ENCODE peak calls at places on chromosome 22, in five cellular contexts. E is CD4-positive, alpha-beta T cell; T is H9; U is cardiac muscle cell; C is WERI-Rb-1. I is an unnamed sample.

GRCh38 chr22:21974058-21974649 is 8.4 kb downstream of the TOP3B start:
- DNase-seq in E (no peak), T (no peak), U (no peak), C (no peak), I (no peak)

GRCh38 chr22:45007247-45007945 is 2.4 kb downstream of the PHF21B start:
- DNase-seq in E (no peak), T (peak; percentile 91), U (peak; percentile 94), C (peak; percentile 87), I (no peak)

GRCh38 chr22:26483043-26483438 is 542 bp downstream of the HPS4 start:
- DNase-seq in E (no peak), T (no peak), U (no peak), C (no peak), I (no peak)

GRCh38 chr22:36435516-36436415 is 45.7 kb downstream of the TXN2 start:
- DNase-seq in E (peak; percentile 57), T (peak; percentile 81), U (peak; percentile 67), C (no peak), I (no peak)

GRCh38 chr22:20427945-20428417 is 9.6 kb downstream of the SCARF2 start:
- DNase-seq in E (no peak), T (no peak), U (no peak), C (no peak), I (no peak)

GRCh38 chr22:41664490-41664889 is 24.2 kb downstream of the SNU13 start:
- DNase-seq in E (no peak), T (no peak), U (no peak), C (no peak), I (no peak)

GRCh38 chr22:39446239-39446721 is 10.5 kb upstream of the MGAT3 start:
- DNase-seq in E (no peak), T (peak; percentile 74), U (no peak), C (no peak), I (no peak)

GRCh38 chr22:43385770-43386641 is 25.8 kb upstream of the MPPED1 start:
- DNase-seq in E (peak; percentile 76), T (peak; percentile 89), U (peak; percentile 84), C (peak; percentile 75), I (peak; percentile 54)

GRCh38 chr22:21446128-21446826 is 20.9 kb upstream of the TMEM191C start:
- DNase-seq in E (no peak), T (peak; percentile 24), U (no peak), C (no peak), I (no peak)

GRCh38 chr22:27991586-27992293 is 72.7 kb upstream of the PITPNB start:
- DNase-seq in E (peak; percentile 17), T (peak; percentile 24), U (no peak), C (no peak), I (no peak)

GRCh38 chr22:22030493-22031182 is 48.1 kb upstream of the TOP3B start:
- DNase-seq in E (no peak), T (peak; percentile 70), U (peak; percentile 47), C (peak; percentile 51), I (no peak)

GRCh38 chr22:36384766-36385400 is 2.9 kb downstream of the MYH9 start:
- DNase-seq in E (peak; percentile 63), T (no peak), U (no peak), C (no peak), I (no peak)

GRCh38 chr22:43818981-43819690 is 7.0 kb upstream of the EFCAB6 start:
- DNase-seq in E (no peak), T (no peak), U (no peak), C (no peak), I (no peak)

GRCh38 chr22:20241579-20242392 is 26.3 kb downstream of the RTN4R start:
- DNase-seq in E (no peak), T (no peak), U (no peak), C (no peak), I (no peak)

GRCh38 chr22:36998620-36999351 is 20.5 kb downstream of the TST start:
- DNase-seq in E (no peak), T (peak; percentile 64), U (no peak), C (peak; percentile 24), I (no peak)

GRCh38 chr22:27809700-27810365 is 8.3 kb upstream of the MN1 start:
- DNase-seq in E (no peak), T (no peak), U (no peak), C (no peak), I (no peak)

GRCh38 chr22:28021998-28022660 is 103.1 kb upstream of the PITPNB start:
- DNase-seq in E (peak; percentile 22), T (no peak), U (no peak), C (peak; percentile 6), I (no peak)

GRCh38 chr22:28043269-28043668 is 124.2 kb upstream of the PITPNB start:
- DNase-seq in E (no peak), T (no peak), U (peak; percentile 69), C (no peak), I (no peak)

GRCh38 chr22:39181356-39181755 is 28.9 kb upstream of the CBX7 start:
- DNase-seq in E (no peak), T (no peak), U (no peak), C (no peak), I (no peak)

GRCh38 chr22:22474733-22475132 is 33.8 kb downstream of the ZNF280B start:
- DNase-seq in E (no peak), T (no peak), U (no peak), C (no peak), I (no peak)

GRCh38 chr22:17214416-17215043 is 4.7 kb downstream of the ADA2 start:
- DNase-seq in E (no peak), T (no peak), U (no peak), C (no peak), I (no peak)

GRCh38 chr22:42270178-42270511 is 308 bp downstream of the TCF20 start:
- DNase-seq in E (peak; percentile 47), T (no peak), U (no peak), C (peak; percentile 57), I (no peak)

GRCh38 chr22:20434264-20434751 is 3.3 kb downstream of the SCARF2 start:
- DNase-seq in E (no peak), T (no peak), U (no peak), C (no peak), I (no peak)

GRCh38 chr22:35177811-35178210 is 79.5 kb upstream of the HMGXB4 start:
- DNase-seq in E (no peak), T (peak; percentile 61), U (no peak), C (no peak), I (no peak)
- TF ChIP-seq CTCF in E (no peak), T (peak; percentile 54), U (no peak), C (peak; percentile 48), I (no peak)

GRCh38 chr22:38050720-38051119 is 6.5 kb upstream of the PICK1 start:
- DNase-seq in E (no peak), T (no peak), U (no peak), C (no peak), I (no peak)

GRCh38 chr22:38049812-38050619 is 7.2 kb upstream of the PICK1 start:
- DNase-seq in E (no peak), T (no peak), U (no peak), C (no peak), I (no peak)

GRCh38 chr22:38051900-38052862 is 5.0 kb upstream of the PICK1 start:
- DNase-seq in E (peak; percentile 79), T (peak; percentile 95), U (peak; percentile 92), C (peak; percentile 88), I (peak; percentile 59)

GRCh38 chr22:38046070-38046748 is 11.0 kb upstream of the PICK1 start:
- DNase-seq in E (no peak), T (no peak), U (no peak), C (no peak), I (no peak)

GRCh38 chr22:38051261-38051660 is 5.9 kb upstream of the PICK1 start:
- DNase-seq in E (no peak), T (no peak), U (no peak), C (no peak), I (no peak)
- H3K27ac ChIP-seq in E (no peak overlapping the region), T (no peak overlapping the region), U (no peak overlapping the region), C (no peak overlapping the region), I (peak overlapping the region; percentile 89)

GRCh38 chr22:49877642-49878041 is 24.0 kb downstream of the ZBED4 start:
- DNase-seq in E (no peak), T (no peak), U (no peak), C (no peak), I (no peak)
- H3K9me3 ChIP-seq in E (no peaks in the 10 kb centered on the region), T (no peaks in the 10 kb centered on the region), U (no peaks in the 10 kb centered on the region), C (no peaks in the 10 kb centered on the region), I (no peaks in the 10 kb centered on the region)

GRCh38 chr22:24201681-24202590 is 20.6 kb downstream of the SUSD2 start:
- DNase-seq in E (no peak), T (no peak), U (no peak), C (no peak), I (no peak)

GRCh38 chr22:24208012-24208749 is 26.9 kb downstream of the SUSD2 start:
- DNase-seq in E (no peak), T (no peak), U (no peak), C (no peak), I (peak; percentile 80)

GRCh38 chr22:24209016-24209415 is 27.7 kb downstream of the SUSD2 start:
- DNase-seq in E (no peak), T (no peak), U (no peak), C (no peak), I (no peak)

GRCh38 chr22:24207264-24208011 is 26.2 kb downstream of the SUSD2 start:
- DNase-seq in E (no peak), T (no peak), U (no peak), C (no peak), I (no peak)

DNA sequence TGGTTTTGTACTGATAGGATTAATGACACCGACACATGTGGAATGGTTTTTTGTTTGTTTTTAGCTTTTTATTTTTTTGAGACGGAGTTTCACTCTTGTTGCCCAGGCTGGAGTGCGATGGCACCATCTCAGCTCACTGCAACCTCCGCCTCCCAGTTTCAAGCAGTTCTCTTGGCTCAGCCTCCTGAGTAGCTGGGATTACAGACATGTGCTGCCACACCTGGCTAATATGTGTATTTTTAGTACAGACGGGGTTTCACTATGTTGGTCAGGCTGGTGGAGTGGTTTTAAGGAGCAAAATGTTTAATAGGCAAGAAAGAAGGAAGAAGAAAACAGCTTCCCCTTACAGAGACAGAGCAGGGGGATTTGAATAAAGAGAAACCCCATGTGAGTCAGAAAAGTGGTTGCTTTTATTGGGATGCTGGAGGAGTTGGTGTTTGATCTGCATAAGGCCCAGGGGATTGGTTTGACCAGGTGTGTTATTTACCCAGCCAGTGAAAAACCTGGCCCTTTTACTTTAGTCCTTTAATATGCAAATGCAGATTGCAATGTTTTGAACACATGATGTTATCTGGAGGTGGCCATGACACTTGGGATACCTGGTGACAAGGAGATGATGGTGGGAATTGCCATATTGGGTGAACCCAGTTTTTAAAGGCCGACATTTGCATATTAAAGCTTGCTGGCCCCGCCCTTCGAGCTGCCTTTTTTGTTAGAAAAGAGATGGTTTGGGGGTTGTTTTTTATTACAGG is 24.3 kb downstream of the SUSD2 start:
- DNase-seq in E (no peak), T (no peak), U (no peak), C (no peak), I (no peak)
- TF ChIP-seq CTCF in E (no peak), T (peak; percentile 19), U (no peak), C (no peak), I (no peak)

GRCh38 chr22:29842172-29842571 is 4.1 kb upstream of the ASCC2 start:
- DNase-seq in E (no peak), T (no peak), U (no peak), C (no peak), I (no peak)
- H3K27ac ChIP-seq in E (no peak overlapping the region), T (no peak overlapping the region), U (no peak overlapping the region), C (no peak overlapping the region), I (no peak overlapping the region)

GRCh38 chr22:47997612-47998011 is 1235.2 kb downstream of the TBC1D22A start:
- DNase-seq in E (no peak), T (no peak), U (no peak), C (no peak), I (no peak)
- H3K9me3 ChIP-seq in E (no peaks in the 10 kb centered on the region), T (no peaks in the 10 kb centered on the region), U (no peaks in the 10 kb centered on the region), C (no peaks in the 10 kb centered on the region), I (no peaks in the 10 kb centered on the region)